ENCODE peak calls at places on chromosomes 5 and 9, in eight cellular contexts. M is adipocyte; N is fibroblast of pulmonary artery; O is lung microvascular endothelial cell; F is colonic mucosa; U is Right ventricle myocardium inferior; J is activated CD4-positive, alpha-beta T cell treated with anti-CD3 and anti-CD28 coated beads, Interleukin-2, amount 10 ng/mL, durations not matched to agents 7 days and 5 days; P is brain microvascular endothelial cell. B is an unnamed sample.

GRCh38 chr9:72396247-72397091 is 31.5 kb upstream of the ZFAND5 start:
- DNase-seq in M (peak; percentile 82), N (peak; percentile 81), O (no peak), F (no peak), U (no peak), J (no peak), P (no peak), B (peak; percentile 73)

GRCh38 chr5:53714324-53715010 is 154.0 kb downstream of the NDUFS4 start:
- DNase-seq in M (peak; percentile 19), N (no peak), O (no peak), F (no peak), U (no peak), J (no peak), P (no peak), B (peak; percentile 14)

GRCh38 chr5:146662229-146662628 is 146.2 kb upstream of the GPR151 start:
- DNase-seq in M (peak; percentile 42), N (peak; percentile 53), O (peak; percentile 28), F (no peak), U (no peak), J (peak; percentile 56), P (peak; percentile 47), B (no peak)

GRCh38 chr5:67795781-67796477 is 419.6 kb upstream of the PIK3R1 start:
- DNase-seq in M (no peak), N (no peak), O (no peak), F (no peak), U (no peak), J (no peak), P (peak; percentile 65), B (peak; percentile 80)

GRCh38 chr5:142323480-142324376 is 1.1 kb downstream of the SPRY4 start:
- DNase-seq in M (peak; percentile 81), N (peak; percentile 68), O (peak; percentile 52), F (peak; percentile 75), U (peak; percentile 54), J (no peak), P (no peak), B (peak; percentile 38)

GRCh38 chr9:113963914-113964739 is 88.0 kb downstream of the ZNF618 start:
- DNase-seq in M (no peak), N (no peak), O (no peak), F (no peak), U (no peak), J (no peak), P (no peak), B (peak; percentile 30)

GRCh38 chr9:126956929-126957686 is 42.5 kb downstream of the RALGPS1 start:
- DNase-seq in M (peak; percentile 41), N (peak; percentile 42), O (no peak), F (no peak), U (no peak), J (no peak), P (peak; percentile 33), B (peak; percentile 58)

GRCh38 chr5:96072138-96072790 is 110.6 kb upstream of the ELL2 start:
- DNase-seq in M (no peak), N (no peak), O (no peak), F (no peak), U (no peak), J (no peak), P (no peak), B (no peak)

GRCh38 chr5:179154991-179155955 is 95.1 kb downstream of the ZNF354C start:
- DNase-seq in M (no peak), N (no peak), O (no peak), F (no peak), U (no peak), J (no peak), P (no peak), B (no peak)

GRCh38 chr5:37838152-37838932 is 1.5 kb downstream of the GDNF start:
- DNase-seq in M (peak; percentile 83), N (peak; percentile 32), O (peak; percentile 35), F (no peak), U (no peak), J (no peak), P (no peak), B (no peak)

GRCh38 chr9:89519393-89519805 is 21.5 kb upstream of the SEMA4D start:
- DNase-seq in M (no peak), N (peak; percentile 35), O (peak; percentile 79), F (no peak), U (no peak), J (no peak), P (peak; percentile 36), B (peak; percentile 8)

GRCh38 chr5:18553269-18553668 is 919.0 kb downstream of the TAF11L14 start:
- DNase-seq in M (peak; percentile 1), N (peak; percentile 8), O (no peak), F (no peak), U (no peak), J (no peak), P (no peak), B (peak; percentile 78)

GRCh38 chr5:179222246-179223017 is 122.8 kb downstream of the ADAMTS2 start:
- DNase-seq in M (no peak), N (no peak), O (no peak), F (no peak), U (peak; percentile 28), J (no peak), P (no peak), B (no peak)

GRCh38 chr5:53123702-53124101 is 14.1 kb upstream of the MOCS2 start:
- DNase-seq in M (peak; percentile 75), N (peak; percentile 44), O (peak; percentile 21), F (no peak), U (no peak), J (no peak), P (no peak), B (no peak)

GRCh38 chr5:9361835-9362234 is 184.0 kb downstream of the SEMA5A start:
- DNase-seq in M (peak; percentile 41), N (peak; percentile 82), O (peak; percentile 67), F (peak; percentile 68), U (no peak), J (peak; percentile 37), P (peak; percentile 24), B (no peak)

GRCh38 chr5:12772276-12772675 is 868.0 kb upstream of the CTNND2 start:
- DNase-seq in M (no peak), N (no peak), O (no peak), F (no peak), U (no peak), J (no peak), P (no peak), B (no peak)

GRCh38 chr9:133607976-133608375 is 1.2 kb downstream of the FAM163B start:
- DNase-seq in M (no peak), N (no peak), O (no peak), F (no peak), U (peak; percentile 0), J (no peak), P (no peak), B (no peak)